ENCODE peak calls at places on chromosomes 12 and 14, in six cellular contexts. M is A549, O is transverse colon, H is tibial nerve, V is stomach, G is H1. Y is an unnamed sample.

GRCh38 chr14:19918553-19919264 is 1.7 kb upstream of the OR4K5 start:
- DNase-seq in H (no peak), V (no peak), G (no peak), M (no peak), O (no peak), Y (no peak)

GRCh38 chr14:95499354-95499750 is 17.1 kb downstream of the SYNE3 start:
- DNase-seq in V (no peak), H (no peak), O (no peak), M (no peak), G (no peak), Y (no peak)

GRCh38 chr12:54161481-54162437 is 27.0 kb downstream of the SMUG1 start:
- DNase-seq in O (no peak), G (no peak), V (no peak), H (no peak), M (no peak), Y (no peak)

GRCh38 chr12:56469007-56469930 is 891 bp downstream of the SPRYD4 start:
- DNase-seq in O (peak; percentile 44), H (no peak), V (peak; percentile 32), G (no peak), M (no peak), Y (peak; percentile 67)

GRCh38 chr12:49930515-49931288 is 19.8 kb upstream of the AQP2 start:
- DNase-seq in G (no peak), H (no peak), V (no peak), O (no peak), M (no peak), Y (no peak)

GRCh38 chr12:94973202-94973601 is 30.3 kb downstream of the NDUFA12 start:
- DNase-seq in M (no peak), G (no peak), O (no peak), H (no peak), V (no peak), Y (no peak)

GRCh38 chr12:61891632-61892031 is 368.6 kb upstream of the USP15 start:
- DNase-seq in M (no peak), H (no peak), G (no peak), O (no peak), V (no peak), Y (no peak)

GRCh38 chr14:73896521-73896920 is 9.9 kb downstream of the ZNF410 start:
- DNase-seq in G (no peak), V (no peak), H (no peak), O (no peak), M (no peak), Y (no peak)

GRCh38 chr14:24079521-24080141 is 8.3 kb downstream of the CPNE6 start:
- DNase-seq in G (peak; percentile 54), O (no peak), H (no peak), M (no peak), V (no peak), Y (no peak)

GRCh38 chr12:51923506-51924365 is 16.4 kb downstream of the ACVRL1 start:
- DNase-seq in H (peak; percentile 60), M (no peak), V (peak; percentile 61), G (peak; percentile 93), O (peak; percentile 72), Y (peak; percentile 89)

GRCh38 chr12:104672501-104673265 is 215.9 kb downstream of the CHST11 start:
- DNase-seq in V (no peak), G (no peak), M (peak; percentile 51), O (no peak), H (no peak), Y (no peak)

GRCh38 chr12:13288937-13289643 is 92.6 kb downstream of the EMP1 start:
- DNase-seq in H (no peak), G (no peak), M (no peak), V (no peak), O (no peak), Y (no peak)

GRCh38 chr12:71197460-71197859 is 39.7 kb upstream of the TSPAN8 start:
- DNase-seq in H (no peak), V (no peak), O (no peak), M (no peak), G (no peak), Y (no peak)

GRCh38 chr14:63986789-63987533 is 134.2 kb downstream of the SYNE2 start:
- DNase-seq in M (peak; percentile 11), G (no peak), H (no peak), O (peak; percentile 19), V (no peak), Y (no peak)

GRCh38 chr14:104144911-104145825 is 6.8 kb downstream of the KIF26A start:
- DNase-seq in O (no peak), H (no peak), M (no peak), V (no peak), G (peak; percentile 43), Y (peak; percentile 64)

GRCh38 chr12:34188974-34189373 is 166.7 kb downstream of the ALG10 start:
- DNase-seq in M (no peak), V (no peak), G (no peak), H (no peak), O (no peak), Y (no peak)

GRCh38 chr14:100532154-100532915 is 54.9 kb downstream of the BEGAIN start:
- DNase-seq in O (no peak), V (peak; percentile 10), H (peak; percentile 3), G (no peak), M (no peak), Y (peak; percentile 27)

GRCh38 chr12:34400423-34400881 is 378.2 kb downstream of the ALG10 start:
- DNase-seq in O (peak; percentile 1), H (no peak), M (no peak), G (peak; percentile 6), V (peak; percentile 15), Y (peak; percentile 31)

GRCh38 chr14:52885230-52885629 is 65.6 kb downstream of the FERMT2 start:
- DNase-seq in V (no peak), O (no peak), G (no peak), M (no peak), H (no peak), Y (no peak)

GRCh38 chr12:56163533-56164344 is 5.6 kb downstream of the MYL6 start:
- DNase-seq in M (no peak), O (no peak), H (no peak), V (no peak), G (no peak), Y (no peak)

GRCh38 chr12:7206691-7207090 is 17.2 kb downstream of the PEX5 start:
- DNase-seq in H (no peak), G (no peak), M (no peak), V (no peak), O (no peak), Y (no peak)

DNA sequence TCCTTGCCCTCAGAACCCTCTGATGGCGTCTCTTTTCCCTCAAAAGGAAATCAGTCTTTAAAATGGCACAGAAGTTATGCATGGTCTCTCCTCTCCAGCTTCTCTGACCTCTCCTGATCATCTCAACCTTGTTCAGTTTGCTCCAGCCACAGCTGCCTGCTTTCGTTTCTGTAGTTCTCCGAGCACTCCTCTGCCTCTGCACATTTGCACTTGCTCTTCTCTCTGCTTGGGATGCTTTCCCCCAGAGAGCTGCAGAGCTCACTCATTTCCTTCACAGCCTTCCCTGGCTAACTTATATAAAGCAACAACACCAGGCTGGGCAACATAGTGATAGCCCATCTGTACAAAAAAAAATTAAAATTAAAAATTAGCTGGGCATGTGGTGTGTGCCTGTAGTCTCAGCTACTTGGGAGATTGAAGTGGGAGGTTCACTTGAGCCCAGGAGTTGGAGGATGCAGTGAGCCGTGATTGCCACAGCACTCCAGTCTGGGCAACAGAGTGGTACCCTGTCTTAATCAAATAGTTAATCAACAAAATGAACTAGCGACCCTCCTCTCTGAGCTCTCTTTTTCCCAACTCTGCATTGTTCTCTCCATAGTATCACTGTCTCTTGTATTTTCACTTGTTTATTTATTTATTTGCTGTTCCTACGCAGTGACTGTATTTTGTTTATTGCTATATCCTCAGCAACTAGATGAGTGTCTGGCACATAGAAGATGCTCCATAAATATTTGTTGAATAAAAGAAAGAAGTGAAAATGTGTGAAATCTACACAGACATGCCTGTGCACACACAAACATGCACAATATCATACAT is 37.7 kb downstream of the PPFIBP1 start:
- DNase-seq in M (peak; percentile 26), V (no peak), H (no peak), O (no peak), G (no peak), Y (no peak)
- TF ChIP-seq EP300 in M (no peak), V (no peak), H (no peak), O (no peak), G (no peak), Y (no peak)

DNA sequence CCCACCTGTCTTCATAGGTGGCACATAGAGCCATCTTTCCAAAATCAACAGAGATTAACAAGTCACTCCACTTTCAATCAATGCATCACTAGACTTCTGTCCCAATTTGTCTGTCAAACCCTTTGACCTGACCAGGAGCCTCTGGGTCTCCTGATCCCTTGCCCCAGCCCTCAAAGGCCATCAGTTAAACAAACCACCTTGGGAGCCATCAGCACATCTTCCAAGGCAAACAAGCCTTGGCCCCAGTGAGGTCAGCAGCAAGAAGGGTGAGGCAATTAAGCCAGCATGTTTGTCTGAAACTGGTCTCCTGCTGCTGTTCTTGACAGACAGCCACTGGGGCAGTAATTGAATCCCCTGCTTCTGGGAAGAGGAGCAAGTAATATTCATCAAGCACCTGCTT is 742.8 kb upstream of the TBX3 start:
- DNase-seq in M (peak; percentile 35), V (no peak), O (no peak), G (no peak), H (no peak), Y (no peak)
- TF ChIP-seq EP300 in M (no peak), V (no peak), O (no peak), G (no peak), H (no peak), Y (no peak)

GRCh38 chr14:68979021-68979721 is at the start of gene ACTN1:
- DNase-seq in H (peak; percentile 83), O (peak; percentile 91), M (peak; percentile 96), G (peak; percentile 89), V (peak; percentile 94), Y (peak; percentile 94)

GRCh38 chr14:68977137-68977740 is 1.9 kb downstream of the ACTN1 start:
- DNase-seq in O (no peak), V (no peak), M (no peak), G (no peak), H (no peak), Y (no peak)

GRCh38 chr14:68976160-68977067 is 2.7 kb downstream of the ACTN1 start:
- DNase-seq in G (no peak), H (no peak), M (no peak), V (no peak), O (peak; percentile 52), Y (no peak)

GRCh38 chr14:68978550-68978911 is 571 bp downstream of the ACTN1 start:
- DNase-seq in V (peak; percentile 76), M (no peak), O (peak; percentile 66), G (peak; percentile 88), H (peak; percentile 35), Y (peak; percentile 79)

GRCh38 chr14:68977741-68978549 is 1.2 kb downstream of the ACTN1 start:
- DNase-seq in G (peak; percentile 76), O (peak; percentile 73), H (peak; percentile 47), V (peak; percentile 44), M (peak; percentile 78), Y (peak; percentile 79)
- TF ChIP-seq EP300 in G (no peak), O (no peak), H (peak; percentile 41), V (no peak), M (no peak), Y (no peak)

DNA sequence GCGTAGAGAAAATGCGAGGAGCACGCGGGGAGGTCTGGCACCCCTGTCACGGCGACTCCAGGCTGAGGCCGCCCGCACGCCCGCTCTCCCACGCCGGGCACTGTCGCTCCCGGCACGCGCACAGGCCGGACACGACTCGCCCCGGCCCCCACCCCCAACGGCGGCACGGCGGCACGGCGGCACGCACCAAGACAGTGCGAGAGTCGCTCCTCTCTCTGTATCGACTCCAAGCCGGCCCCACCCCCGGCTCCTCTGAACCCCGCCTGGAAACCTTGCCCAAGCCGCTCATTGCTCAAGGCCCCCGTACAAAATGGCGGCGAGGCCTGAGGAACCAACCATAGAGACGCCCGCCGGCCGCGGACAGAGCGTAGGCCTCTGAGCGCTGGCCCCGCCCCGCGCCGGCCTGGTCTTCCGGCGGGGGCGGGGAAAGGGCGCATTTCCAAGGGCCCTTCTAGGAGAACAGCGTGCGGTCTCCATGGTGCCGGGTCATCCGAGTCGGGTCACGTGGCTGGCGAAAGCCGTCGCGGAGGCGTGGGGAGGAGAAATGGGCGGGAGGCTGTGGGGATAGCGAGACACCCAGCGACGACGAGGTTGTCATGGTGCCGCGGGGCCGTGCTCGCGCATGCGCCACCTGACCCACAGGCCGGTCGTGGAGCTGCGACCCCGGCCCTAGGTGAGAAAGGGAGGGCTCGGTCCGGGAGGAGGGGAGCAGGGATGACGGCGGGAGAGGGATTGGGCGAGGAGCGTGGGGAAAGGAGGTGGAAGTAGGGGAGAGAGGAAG is at the start of gene CIPC:
- DNase-seq in H (peak; percentile 100), G (peak; percentile 98), M (peak; percentile 99), O (peak; percentile 100), V (peak; percentile 100), Y (peak; percentile 100)
- TF ChIP-seq EP300 in H (peak; percentile 97), G (no peak), M (no peak), O (no peak), V (no peak), Y (no peak)